ENCODE peak calls at places on chromosome 5, in seven cellular contexts. V is thyroid gland; W is CD8-positive, alpha-beta T cell; C is prostate gland; L is mucosa of descending colon; J is MM.1S; D is right lobe of liver. N is an unnamed sample. For H3K4me1, the result is how much of the 10 kb centered on the place peaks cover.

GRCh38 chr5:57033103-57033502 is 81.2 kb upstream of the MIER3 start:
- DNase-seq in V (no peak), L (peak), W (no peak), D (peak), C (no peak), J (no peak), N (no peak)

GRCh38 chr5:167554564-167555254 is 736.7 kb upstream of the WWC1 start:
- DNase-seq in C (no peak), V (no peak), W (no peak), J (no peak), D (no peak), L (no peak), N (no peak)

GRCh38 chr5:157072508-157072907 is 13.6 kb upstream of the HAVCR1 start:
- DNase-seq in D (no peak), V (no peak), C (no peak), L (no peak), W (no peak), J (no peak), N (no peak)

GRCh38 chr5:1471997-1472963 is 27.0 kb upstream of the SLC6A3 start:
- DNase-seq in W (no peak), J (no peak), V (no peak), L (no peak), D (no peak), C (no peak), N (peak)

GRCh38 chr5:1544294-1545010 is 20.7 kb upstream of the LPCAT1 start:
- DNase-seq in D (peak), J (no peak), V (no peak), L (no peak), W (no peak), C (no peak), N (peak)

GRCh38 chr5:83220331-83220730 is 143.0 kb downstream of the XRCC4 start:
- DNase-seq in D (no peak), C (no peak), L (no peak), V (no peak), J (no peak), W (no peak), N (no peak)

GRCh38 chr5:128174951-128175350 is 91.4 kb downstream of the SLC12A2 start:
- DNase-seq in V (no peak), D (no peak), L (no peak), J (no peak), W (no peak), C (no peak), N (no peak)

GRCh38 chr5:104179057-104179456 is 616.5 kb upstream of the NUDT12 start:
- DNase-seq in C (no peak), V (peak), L (no peak), J (peak), W (no peak), D (peak), N (no peak)

GRCh38 chr5:125485003-125485641 is 738.7 kb upstream of the ZNF608 start:
- DNase-seq in D (no peak), V (peak), C (peak), J (no peak), L (no peak), W (no peak), N (no peak)

GRCh38 chr5:145811834-145812625 is 23.1 kb downstream of the PRELID2 start:
- DNase-seq in L (no peak), J (no peak), W (no peak), D (no peak), V (no peak), C (no peak), N (no peak)

GRCh38 chr5:80763211-80763610 is 108.4 kb upstream of the DHFR start:
- DNase-seq in V (no peak), W (no peak), J (no peak), C (peak), D (no peak), L (no peak), N (no peak)

GRCh38 chr5:65815156-65815555 is 93.2 kb downstream of the NLN start:
- DNase-seq in D (no peak), C (no peak), L (no peak), J (no peak), W (no peak), V (no peak), N (no peak)

GRCh38 chr5:1517838-1518237 is 5.9 kb downstream of the LPCAT1 start:
- DNase-seq in J (no peak), L (peak), W (no peak), C (no peak), D (peak), V (peak), N (peak)

GRCh38 chr5:170028124-170028523 is 47.8 kb upstream of the INSYN2B start:
- DNase-seq in C (no peak), D (no peak), L (no peak), V (no peak), W (no peak), J (no peak), N (no peak)

GRCh38 chr5:2536632-2537031 is 214.8 kb downstream of the IRX2 start:
- DNase-seq in D (no peak), C (no peak), V (no peak), W (no peak), J (no peak), L (no peak), N (no peak)

GRCh38 chr5:156477196-156477595 is 150.2 kb downstream of the SGCD start:
- DNase-seq in D (no peak), J (no peak), L (no peak), C (no peak), W (no peak), V (no peak), N (no peak)

GRCh38 chr5:151523335-151523734 is 67.8 kb downstream of the FAT2 start:
- DNase-seq in C (no peak), J (peak), L (no peak), V (no peak), W (no peak), D (no peak), N (no peak)

GRCh38 chr5:129906177-129906887 is 2.1 kb downstream of the CHSY3 start:
- DNase-seq in W (no peak), J (no peak), L (no peak), D (peak), C (no peak), V (peak), N (no peak)

GRCh38 chr5:53069626-53070025 is 39.9 kb downstream of the MOCS2 start:
- DNase-seq in V (no peak), J (no peak), C (no peak), D (no peak), L (no peak), W (no peak), N (no peak)

GRCh38 chr5:110048508-110048907 is 358.8 kb downstream of the MAN2A1 start:
- DNase-seq in D (no peak), L (no peak), V (no peak), C (no peak), W (no peak), J (no peak), N (no peak)

GRCh38 chr5:160524827-160525226 is 103.2 kb downstream of the PTTG1 start:
- DNase-seq in D (no peak), C (no peak), L (no peak), V (no peak), J (no peak), W (no peak), N (no peak)

GRCh38 chr5:150394103-150394502 is 18.6 kb downstream of the CD74 start:
- DNase-seq in L (no peak), V (no peak), J (no peak), C (no peak), D (no peak), W (no peak), N (no peak)

GRCh38 chr5:10586008-10586407 is 22.1 kb downstream of the ANKRD33B start:
- DNase-seq in D (no peak), W (no peak), L (no peak), C (no peak), J (no peak), V (no peak), N (no peak)

GRCh38 chr5:90109285-90109684 is 300.3 kb downstream of the CETN3 start:
- DNase-seq in C (no peak), W (no peak), J (no peak), D (no peak), L (no peak), V (no peak), N (no peak)

GRCh38 chr5:91468643-91469422 is 85.7 kb upstream of the ARRDC3 start:
- DNase-seq in C (no peak), J (no peak), D (no peak), W (no peak), L (no peak), V (no peak), N (no peak)

GRCh38 chr5:35031276-35031675 is 16.5 kb downstream of the AGXT2 start:
- DNase-seq in D (no peak), W (no peak), L (no peak), V (no peak), J (no peak), C (no peak), N (no peak)

DNA sequence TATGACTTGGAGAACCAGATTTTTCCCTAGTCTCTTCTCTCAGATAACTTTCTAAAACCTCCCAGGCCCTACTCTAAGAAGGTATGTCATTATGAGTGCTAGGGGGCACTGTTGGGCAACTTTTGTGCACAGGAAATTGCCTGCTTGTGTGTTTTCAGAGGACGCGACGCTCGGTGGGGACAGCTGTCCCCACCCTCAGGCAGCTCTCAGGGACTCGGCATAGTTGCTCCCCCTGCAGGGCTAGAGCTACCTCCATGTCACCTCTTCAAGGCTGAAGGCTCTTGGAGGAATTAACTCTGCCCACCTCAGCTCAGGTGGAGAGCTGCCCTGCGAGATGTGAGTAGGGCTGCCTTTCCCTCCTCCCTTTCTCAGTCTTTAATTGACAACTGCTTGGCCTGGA is 10.2 kb upstream of the TIFAB start:
- DNase-seq in J (peak), W (peak), V (peak), L (no peak), D (no peak), C (peak), N (no peak)
- TF ChIP-seq CTCF in J (peak), W (peak), V (peak), L (no peak), D (peak), C (peak), N (peak)

GRCh38 chr5:32308951-32309350 is 3.8 kb downstream of the MTMR12 start:
- DNase-seq in V (no peak), C (no peak), L (no peak), D (no peak), W (no peak), J (no peak), N (no peak)
- H3K4me1 ChIP-seq in V (under half), C (under half), L (under half), D (under half), W (under half), J (under half), N (under half)

GRCh38 chr5:54329731-54330709 is 19.6 kb upstream of the ARL15 start:
- DNase-seq in V (no peak), J (no peak), D (no peak), W (no peak), C (no peak), L (no peak), N (no peak)
- TF ChIP-seq CTCF in V (no peak), J (no peak), D (no peak), W (no peak), C (no peak), L (no peak), N (no peak)

GRCh38 chr5:148829248-148829594 is 2.8 kb downstream of the ADRB2 start:
- DNase-seq in C (no peak), L (no peak), V (no peak), W (no peak), J (peak), D (no peak), N (no peak)
- H3K4me1 ChIP-seq in C (under half), L (under half), V (under half), W (under half), J (under half), D (under half), N (half or more)

DNA sequence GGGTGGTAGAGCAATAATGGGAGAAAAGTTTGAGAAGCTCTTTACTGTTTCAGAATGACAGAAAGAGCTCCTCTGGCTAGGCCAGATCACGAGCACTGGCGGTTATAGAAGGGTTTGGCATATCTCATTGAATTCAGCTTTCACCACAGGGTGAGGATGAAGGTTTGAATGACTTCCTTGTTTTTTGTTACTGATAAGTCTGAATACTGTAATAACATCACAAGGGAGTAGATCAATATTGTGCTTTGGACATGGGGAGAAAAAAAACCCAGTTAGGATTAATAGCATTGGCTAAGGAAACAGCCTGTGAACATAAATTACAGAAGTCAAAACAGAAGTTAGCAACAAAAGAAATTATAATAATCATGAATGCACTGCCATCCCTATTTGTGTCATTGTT is 9.4 kb downstream of the PHAX start:
- DNase-seq in V (no peak), C (no peak), J (no peak), W (no peak), L (no peak), D (no peak), N (no peak)
- TF ChIP-seq CTCF in V (no peak), C (no peak), J (no peak), W (no peak), L (no peak), D (no peak), N (no peak)

GRCh38 chr5:19987594-19988345 is at the start of gene CDH18:
- DNase-seq in L (no peak), D (no peak), J (no peak), V (no peak), W (no peak), C (peak), N (peak)
- H3K4me1 ChIP-seq in L (under half), D (under half), J (under half), V (under half), W (under half), C (under half), N (under half)

DNA sequence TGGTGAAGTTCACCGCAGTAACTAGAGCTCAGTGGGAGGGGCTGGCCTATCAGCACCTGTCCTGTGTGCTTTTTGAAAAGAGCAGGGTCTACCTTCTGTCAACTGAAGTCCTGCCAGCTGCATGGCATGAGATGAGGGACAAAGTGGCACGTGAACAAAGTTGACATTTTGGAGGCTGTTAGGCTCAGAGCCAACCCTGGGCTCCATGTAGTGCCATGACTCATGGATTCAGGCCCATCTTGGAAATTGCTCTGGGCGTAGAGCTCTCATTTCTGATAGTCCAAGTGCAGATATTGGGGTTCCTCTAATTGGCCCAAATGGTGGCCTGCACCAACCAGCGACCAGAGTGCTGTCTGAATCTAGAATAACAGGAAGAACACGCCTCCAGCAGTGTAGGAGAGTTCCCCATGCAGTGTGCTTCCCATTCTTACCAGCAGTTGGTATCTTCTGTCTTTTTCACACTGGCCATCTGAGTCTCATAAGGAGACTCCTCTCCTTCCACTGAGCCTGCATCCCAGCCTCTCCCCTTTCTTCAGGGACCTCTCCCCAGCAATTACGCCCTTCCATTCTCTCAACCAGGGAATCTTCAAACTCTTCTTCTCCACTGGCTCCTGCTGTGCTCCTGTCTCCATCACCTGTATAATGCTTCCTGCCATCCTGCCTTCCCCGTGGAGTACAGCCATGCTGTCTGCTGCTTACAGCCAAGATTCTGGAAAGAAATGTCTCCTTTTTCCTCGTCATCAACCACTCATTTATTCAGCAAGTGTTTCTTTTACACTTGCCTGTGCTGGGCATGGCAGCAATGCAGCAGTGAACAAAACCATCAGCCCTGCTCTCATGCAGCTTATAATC is 30.4 kb downstream of the IRF1 start:
- DNase-seq in J (no peak), L (peak), D (peak), W (no peak), C (no peak), V (no peak), N (peak)
- TF ChIP-seq CTCF in J (peak), L (no peak), D (no peak), W (no peak), C (no peak), V (no peak), N (peak)

DNA sequence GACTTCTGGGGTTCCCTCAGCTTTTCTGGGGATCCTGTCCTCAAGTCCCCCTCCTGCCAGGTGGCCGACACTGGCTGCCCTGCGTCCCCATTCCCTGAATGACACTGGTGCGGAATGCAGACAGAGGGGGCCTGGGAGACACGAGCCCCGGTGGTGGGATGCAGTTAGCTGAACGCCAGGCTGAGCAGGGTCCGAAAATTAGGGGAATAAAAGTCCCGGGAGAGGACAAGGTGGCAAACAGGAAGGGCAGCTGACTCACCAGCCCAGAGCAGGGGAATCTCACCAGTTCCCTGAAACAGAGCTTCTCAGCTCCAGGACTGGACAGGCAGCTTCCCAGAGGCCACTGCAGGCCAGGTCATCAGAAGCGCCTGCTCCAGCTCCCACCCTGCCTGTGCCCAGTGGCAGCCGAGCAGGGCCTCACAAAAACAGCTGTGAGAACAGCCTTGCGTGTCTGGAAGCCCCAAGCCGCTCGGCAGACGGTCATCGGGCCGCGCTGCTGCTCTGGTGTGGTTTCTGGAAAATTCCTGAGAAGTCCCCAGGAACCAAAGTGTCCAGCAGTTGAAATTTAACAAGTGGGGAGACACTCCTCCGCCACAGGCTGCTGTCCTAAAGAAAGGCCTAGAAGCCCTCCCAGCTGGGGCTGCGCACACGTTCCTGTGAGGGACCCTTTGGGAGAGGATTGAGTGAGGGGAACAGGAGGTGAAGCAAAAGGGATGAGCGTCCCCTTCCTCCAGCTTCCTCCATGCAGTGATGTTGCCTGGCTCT is 47.6 kb upstream of the EXOC3 start:
- DNase-seq in L (peak), V (no peak), W (no peak), J (no peak), C (peak), D (peak), N (no peak)
- H3K4me1 ChIP-seq in L (under half), V (under half), W (under half), J (under half), C (under half), D (under half), N (under half)

GRCh38 chr5:181222630-181223040 is 446 bp upstream of the TRIM41 start:
- DNase-seq in V (no peak), W (no peak), D (no peak), C (no peak), J (no peak), L (no peak), N (no peak)
- TF ChIP-seq CTCF in V (no peak), W (no peak), D (no peak), C (no peak), J (no peak), L (no peak), N (no peak)

N was measured in left lung.